ENCODE peak calls at places on chromosomes 2 and 18, in four cellular contexts. K is A549, C is K562, V is GM23338. H is an unnamed sample.

GRCh38 chr2:216733046-216733445 is 37.7 kb upstream of the IGFBP5 start:
- DNase-seq in K (no peak), C (no peak), V (no peak), H (no peak)

GRCh38 chr2:233811087-233811486 is 33.0 kb downstream of the MROH2A start:
- DNase-seq in K (no peak), C (no peak), V (no peak), H (no peak)

GRCh38 chr2:74366036-74366435 is 14.1 kb downstream of the DCTN1 start:
- DNase-seq in K (no peak), C (no peak), V (no peak), H (no peak)

GRCh38 chr2:54720563-54720962 is 2.9 kb upstream of the EML6 start:
- DNase-seq in K (no peak), C (peak), V (no peak), H (no peak)

GRCh38 chr2:217930783-217931563 is 71.8 kb downstream of the TNS1 start:
- DNase-seq in K (no peak), C (no peak), V (no peak), H (no peak)

GRCh38 chr2:24886114-24886501 is 33.9 kb downstream of the ADCY3 start:
- DNase-seq in K (no peak), C (no peak), V (no peak), H (no peak)

GRCh38 chr2:200618590-200619021 is 32.8 kb downstream of the AOX1 start:
- DNase-seq in K (peak), C (peak), V (no peak), H (no peak)

GRCh38 chr2:232478571-232479340 is 8.9 kb downstream of the ECEL1 start:
- DNase-seq in K (no peak), C (no peak), V (no peak), H (no peak)

GRCh38 chr2:207180741-207181140 is 15.0 kb upstream of the KLF7 start:
- DNase-seq in K (no peak), C (no peak), V (no peak), H (no peak)

GRCh38 chr2:231877533-231878456 is 48.4 kb downstream of the NPPC start:
- DNase-seq in K (peak), C (no peak), V (peak), H (peak)

GRCh38 chr2:240299710-240300068 is 135.8 kb upstream of the GPC1 start:
- DNase-seq in K (no peak), C (no peak), V (no peak), H (no peak)

GRCh38 chr2:237434916-237435315 is 21.0 kb upstream of the COL6A3 start:
- DNase-seq in K (no peak), C (peak), V (no peak), H (no peak)

GRCh38 chr2:42104621-42105020 is 56.8 kb downstream of the PKDCC start:
- DNase-seq in K (no peak), C (no peak), V (no peak), H (no peak)

GRCh38 chr2:153543639-153544071 is 65.1 kb upstream of the RPRM start:
- DNase-seq in K (no peak), C (no peak), V (peak), H (no peak)

GRCh38 chr18:70489556-70489955 is 200.7 kb downstream of the SOCS6 start:
- DNase-seq in K (no peak), C (no peak), V (no peak), H (no peak)

GRCh38 chr18:70494524-70494923 is 205.7 kb downstream of the SOCS6 start:
- DNase-seq in K (no peak), C (no peak), V (no peak), H (no peak)

GRCh38 chr18:70490008-70490933 is 201.4 kb downstream of the SOCS6 start:
- DNase-seq in K (peak), C (peak), V (peak), H (peak)

GRCh38 chr18:70493461-70493860 is 204.6 kb downstream of the SOCS6 start:
- DNase-seq in K (no peak), C (no peak), V (no peak), H (no peak)

DNA sequence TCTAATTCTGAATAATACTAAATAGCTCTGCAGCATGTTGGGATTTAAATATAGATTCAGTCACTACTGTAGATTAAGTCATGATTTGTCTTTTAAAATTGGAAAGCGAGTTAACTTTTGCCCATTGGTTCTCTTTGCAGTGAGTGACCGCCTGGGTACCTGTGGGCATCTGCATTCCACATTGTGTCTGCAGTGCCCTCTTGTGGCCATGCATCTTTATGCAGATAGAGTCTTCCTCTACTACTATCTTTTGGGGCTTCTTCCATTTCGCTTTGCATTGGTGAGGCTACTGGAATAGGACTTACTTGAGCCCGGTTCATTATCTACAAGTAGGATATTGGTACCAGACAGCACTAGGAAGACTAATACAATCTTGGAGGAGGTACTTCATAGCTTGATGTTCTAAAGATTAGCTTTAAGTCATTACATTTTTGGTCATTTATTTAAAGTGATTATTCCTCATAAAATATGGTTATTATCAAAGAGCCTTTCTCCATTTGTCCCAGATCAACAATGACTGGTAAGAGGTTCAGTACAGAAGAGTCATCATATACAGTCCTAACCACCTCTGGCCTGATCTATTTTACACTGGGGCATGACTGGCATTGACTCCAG is 203.0 kb downstream of the SOCS6 start:
- DNase-seq in K (peak), C (peak), V (peak), H (peak)
- TF ChIP-seq JUNB in K (no peak), C (no peak), V (no peak), H (no peak)

GRCh38 chr2:1482981-1483380 is 69.7 kb downstream of the TPO start:
- DNase-seq in K (no peak), C (no peak), V (no peak), H (no peak)
- TF ChIP-seq JUNB in K (no peak), C (no peak), V (no peak), H (no peak)

DNA sequence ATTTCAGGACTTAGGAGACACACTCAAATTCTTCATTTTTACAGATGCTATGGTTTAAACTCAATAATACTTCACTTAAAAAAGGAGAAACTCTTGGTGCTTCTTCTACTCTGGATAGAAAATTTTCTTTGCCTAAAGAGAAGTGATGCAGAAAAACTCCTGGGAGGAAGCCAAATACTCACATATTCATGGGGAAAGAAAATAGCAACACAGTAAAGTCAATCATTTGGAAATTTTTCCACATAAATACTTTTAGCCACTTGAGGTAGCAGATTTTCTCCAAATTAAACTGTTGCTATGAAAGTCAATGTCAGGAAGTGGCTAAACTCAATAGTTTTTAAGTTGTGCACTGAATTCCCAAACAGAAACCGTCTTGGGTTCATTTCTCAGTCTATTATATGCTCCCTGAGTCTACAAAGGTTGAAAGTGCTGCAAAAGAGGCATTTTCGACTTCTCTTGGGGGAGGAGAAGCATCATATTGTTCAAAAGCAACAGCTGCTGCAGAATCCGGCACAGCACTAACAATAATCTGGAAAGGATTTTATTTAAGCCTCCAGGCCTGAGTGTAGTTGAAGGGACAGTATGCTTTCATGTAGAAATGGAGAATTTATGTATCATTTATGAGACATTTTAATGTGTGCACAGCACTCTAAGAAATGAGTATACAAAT is 81.1 kb downstream of the UPP2 start:
- DNase-seq in K (no peak), C (no peak), V (no peak), H (no peak)
- TF ChIP-seq JUNB in K (no peak), C (no peak), V (no peak), H (no peak)

GRCh38 chr2:28390241-28390856 is 2.3 kb upstream of the FOSL2 start:
- DNase-seq in K (peak), C (peak), V (peak), H (peak)
- TF ChIP-seq JUNB in K (no peak), C (no peak), V (no peak), H (no peak)

DNA sequence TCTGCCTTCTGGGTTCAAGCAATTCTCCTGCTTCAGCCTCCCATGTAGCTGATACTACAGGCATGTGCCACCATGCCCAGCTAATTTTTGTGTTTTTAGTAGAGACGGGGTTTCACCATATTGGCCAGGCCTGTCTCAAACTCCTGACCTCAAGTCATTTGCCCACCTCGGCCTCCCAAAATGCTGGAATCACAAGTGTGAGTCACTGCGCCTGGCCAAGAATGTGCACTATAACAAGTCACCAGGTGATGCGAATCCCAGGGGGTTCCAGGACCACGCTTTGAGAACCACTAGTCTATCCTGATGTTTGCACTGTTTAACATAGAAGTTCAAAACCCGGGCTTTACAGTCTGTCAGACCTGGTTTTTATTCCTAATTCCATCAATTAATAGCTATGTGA is 144.8 kb downstream of the SUCLG1 start:
- DNase-seq in K (no peak), C (no peak), V (no peak), H (no peak)
- TF ChIP-seq JUNB in K (no peak), C (no peak), V (no peak), H (no peak)

DNA sequence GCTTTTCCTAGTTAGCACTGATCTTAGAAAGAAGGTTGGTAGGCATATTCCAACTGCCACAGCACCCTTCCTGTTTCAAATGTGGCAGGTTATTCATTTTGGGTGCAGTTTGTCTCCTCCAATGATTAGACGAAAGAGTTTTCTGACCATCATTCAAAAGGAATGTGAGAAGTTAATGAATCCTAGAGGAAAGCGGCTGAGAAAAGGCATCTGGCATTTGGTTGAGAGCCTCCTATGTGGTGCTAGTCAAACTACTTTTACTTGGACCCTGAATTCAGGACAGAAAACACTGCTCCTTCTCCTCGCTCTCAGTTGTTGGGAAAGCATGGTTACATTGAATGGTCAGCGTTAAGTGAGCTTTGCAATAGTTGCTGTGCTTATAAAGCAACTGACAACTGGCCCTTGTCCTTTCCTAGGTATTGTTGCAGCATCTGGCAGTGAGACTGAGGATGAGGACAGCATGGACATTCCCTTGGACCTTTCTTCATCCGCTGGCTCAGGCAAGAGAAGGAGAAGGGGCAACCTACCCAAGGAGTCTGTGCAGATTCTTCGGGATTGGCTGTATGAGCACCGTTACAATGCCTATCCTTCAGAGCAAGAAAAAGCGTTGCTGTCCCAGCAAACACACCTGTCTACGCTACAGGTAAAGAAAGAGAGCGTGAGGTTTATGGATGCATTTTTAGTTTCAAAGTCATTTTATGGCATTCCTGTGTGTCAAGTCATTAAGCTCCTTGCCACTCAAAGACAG is 6.1 kb downstream of the TGIF1 start:
- DNase-seq in K (peak), C (no peak), V (peak), H (peak)
- TF ChIP-seq JUNB in K (no peak), C (no peak), V (no peak), H (no peak)

DNA sequence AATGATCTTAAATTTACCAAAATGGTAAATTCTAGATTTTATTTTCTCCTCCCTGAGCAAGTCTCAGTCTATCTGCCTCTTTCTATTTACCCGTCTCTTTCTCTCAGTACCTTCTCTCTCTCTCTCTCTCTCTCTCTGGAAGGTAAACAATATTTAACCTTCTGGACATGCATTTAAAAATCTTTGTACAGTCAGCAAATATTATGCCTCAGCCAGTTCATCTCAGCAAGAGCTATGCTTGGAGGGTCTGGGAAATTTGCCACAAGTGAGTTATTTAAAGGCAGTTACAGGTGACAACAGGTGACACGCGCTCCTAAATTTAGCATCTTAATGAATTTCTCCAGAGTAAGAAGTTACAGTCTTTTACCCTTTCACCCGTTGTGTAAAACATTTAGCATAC is 224.4 kb upstream of the STON1 start:
- DNase-seq in K (no peak), C (no peak), V (no peak), H (peak)
- TF ChIP-seq JUNB in K (no peak), C (no peak), V (no peak), H (no peak)

GRCh38 chr18:35087726-35088125 is 46.5 kb downstream of the MAPRE2 start:
- DNase-seq in K (no peak), C (no peak), V (no peak), H (no peak)

GRCh38 chr18:35088931-35089330 is 47.7 kb downstream of the MAPRE2 start:
- DNase-seq in K (no peak), C (no peak), V (no peak), H (no peak)

GRCh38 chr18:35089918-35090550 is 48.8 kb downstream of the MAPRE2 start:
- DNase-seq in K (no peak), C (no peak), V (no peak), H (no peak)

GRCh38 chr18:35089382-35089781 is 48.2 kb downstream of the MAPRE2 start:
- DNase-seq in K (no peak), C (no peak), V (no peak), H (no peak)

DNA sequence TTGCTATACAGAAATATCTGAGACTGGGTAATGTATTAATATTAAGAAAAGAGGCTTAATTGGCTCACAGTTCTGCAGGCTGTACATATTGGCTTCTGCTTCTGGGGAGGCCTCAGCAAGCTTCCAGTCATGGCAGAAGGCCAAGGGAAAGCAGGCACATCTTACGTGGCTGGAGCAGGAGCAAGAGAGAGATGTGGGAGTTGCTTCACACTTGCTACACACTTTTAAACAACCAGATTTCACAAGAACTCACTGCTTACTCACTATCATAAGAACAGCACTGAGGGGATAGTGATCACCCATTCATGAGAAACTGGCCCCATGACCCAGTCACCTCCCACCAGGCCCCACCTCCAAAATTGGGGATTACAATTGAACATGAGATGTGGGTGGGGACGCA is 50.6 kb downstream of the MAPRE2 start:
- DNase-seq in K (no peak), C (no peak), V (no peak), H (no peak)
- TF ChIP-seq JUNB in K (no peak), C (no peak), V (no peak), H (no peak)

GRCh38 chr2:53600835-53601234 is 166.8 kb upstream of the CHAC2 start:
- DNase-seq in K (no peak), C (no peak), V (no peak), H (no peak)
- TF ChIP-seq JUNB in K (no peak), C (no peak), V (no peak), H (no peak)

DNA sequence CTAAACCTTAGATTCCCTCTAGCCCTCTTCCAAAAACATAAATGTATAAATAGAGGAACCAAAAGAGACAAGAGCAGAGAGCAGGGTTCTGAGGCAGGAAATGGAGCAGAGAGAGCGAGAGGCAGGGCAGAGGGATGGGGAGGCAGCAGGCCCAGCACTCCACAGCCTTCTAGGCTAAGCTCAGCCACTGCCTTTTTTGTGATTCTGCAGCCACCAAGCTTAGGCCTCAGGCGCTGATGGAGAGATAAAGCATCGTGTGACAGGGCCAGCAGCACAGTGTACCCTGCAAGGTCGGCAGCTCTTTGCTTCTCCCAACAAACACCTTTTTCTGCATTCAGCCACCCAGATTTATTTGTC is 14.4 kb upstream of the MAT2A start:
- DNase-seq in K (no peak), C (peak), V (peak), H (no peak)
- TF ChIP-seq JUNB in K (no peak), C (no peak), V (no peak), H (no peak)

H was measured in HepG2.